ENCODE peak calls at places on chromosomes 11 and 22, in seven cellular contexts. I is Calu3; D is PC-3; B is osteocyte; A is lower leg skin; U is activated CD8-positive, alpha-beta T cell treated with anti-CD3 and anti-CD28 coated beads for 36 hours; Q is fibroblast of the aortic adventitia. S is an unnamed sample.

GRCh38 chr11:69309800-69310280 is 15.9 kb downstream of the MYEOV start:
- DNase-seq in I (no peak), D (no peak), B (no peak), A (peak; percentile 50), U (no peak), Q (peak; percentile 53), S (no peak)

GRCh38 chr11:111815489-111815888 is 49.3 kb upstream of the PPP2R1B start:
- DNase-seq in I (no peak), D (no peak), B (no peak), A (no peak), U (no peak), Q (no peak), S (no peak)

GRCh38 chr11:84144531-84144930 is 858.4 kb upstream of the CCDC90B start:
- DNase-seq in I (no peak), D (no peak), B (no peak), A (no peak), U (no peak), Q (no peak), S (no peak)

GRCh38 chr11:72703281-72704008 is 29.2 kb upstream of the PDE2A start:
- DNase-seq in I (no peak), D (no peak), B (no peak), A (no peak), U (no peak), Q (peak; percentile 95), S (peak; percentile 49)

GRCh38 chr11:111632798-111633197 is 30.5 kb downstream of the SIK2 start:
- DNase-seq in I (no peak), D (no peak), B (no peak), A (no peak), U (no peak), Q (no peak), S (no peak)

GRCh38 chr11:19253149-19253540 is 12.4 kb upstream of the E2F8 start:
- DNase-seq in I (no peak), D (no peak), B (no peak), A (no peak), U (no peak), Q (no peak), S (no peak)

GRCh38 chr11:13284776-13285588 is 7.4 kb downstream of the BMAL1 start:
- DNase-seq in I (no peak), D (no peak), B (no peak), A (no peak), U (peak; percentile 73), Q (no peak), S (no peak)

GRCh38 chr11:113256431-113257227 is 57.8 kb upstream of the TTC12 start:
- DNase-seq in I (no peak), D (no peak), B (no peak), A (no peak), U (no peak), Q (no peak), S (no peak)

GRCh38 chr22:40707154-40707553 is 27.9 kb downstream of the MCHR1 start:
- DNase-seq in I (no peak), D (no peak), B (no peak), A (no peak), U (no peak), Q (no peak), S (no peak)

GRCh38 chr11:61969838-61970452 is 2.5 kb upstream of the FTH1 start:
- DNase-seq in I (no peak), D (peak; percentile 76), B (no peak), A (no peak), U (no peak), Q (peak; percentile 93), S (no peak)

GRCh38 chr11:74683279-74683871 is 47.9 kb downstream of the CHRDL2 start:
- DNase-seq in I (peak; percentile 15), D (no peak), B (no peak), A (peak; percentile 85), U (peak; percentile 23), Q (no peak), S (no peak)

GRCh38 chr11:79090191-79090590 is 350.6 kb downstream of the TENM4 start:
- DNase-seq in I (no peak), D (peak; percentile 33), B (no peak), A (no peak), U (no peak), Q (no peak), S (no peak)

GRCh38 chr11:79086056-79086455 is 354.8 kb downstream of the TENM4 start:
- DNase-seq in I (no peak), D (no peak), B (no peak), A (no peak), U (no peak), Q (no peak), S (no peak)

GRCh38 chr11:79088967-79089366 is 351.9 kb downstream of the TENM4 start:
- DNase-seq in I (no peak), D (no peak), B (no peak), A (no peak), U (no peak), Q (no peak), S (no peak)

GRCh38 chr11:79087957-79088318 is 352.9 kb downstream of the TENM4 start:
- DNase-seq in I (no peak), D (no peak), B (no peak), A (no peak), U (no peak), Q (peak; percentile 23), S (no peak)

DNA sequence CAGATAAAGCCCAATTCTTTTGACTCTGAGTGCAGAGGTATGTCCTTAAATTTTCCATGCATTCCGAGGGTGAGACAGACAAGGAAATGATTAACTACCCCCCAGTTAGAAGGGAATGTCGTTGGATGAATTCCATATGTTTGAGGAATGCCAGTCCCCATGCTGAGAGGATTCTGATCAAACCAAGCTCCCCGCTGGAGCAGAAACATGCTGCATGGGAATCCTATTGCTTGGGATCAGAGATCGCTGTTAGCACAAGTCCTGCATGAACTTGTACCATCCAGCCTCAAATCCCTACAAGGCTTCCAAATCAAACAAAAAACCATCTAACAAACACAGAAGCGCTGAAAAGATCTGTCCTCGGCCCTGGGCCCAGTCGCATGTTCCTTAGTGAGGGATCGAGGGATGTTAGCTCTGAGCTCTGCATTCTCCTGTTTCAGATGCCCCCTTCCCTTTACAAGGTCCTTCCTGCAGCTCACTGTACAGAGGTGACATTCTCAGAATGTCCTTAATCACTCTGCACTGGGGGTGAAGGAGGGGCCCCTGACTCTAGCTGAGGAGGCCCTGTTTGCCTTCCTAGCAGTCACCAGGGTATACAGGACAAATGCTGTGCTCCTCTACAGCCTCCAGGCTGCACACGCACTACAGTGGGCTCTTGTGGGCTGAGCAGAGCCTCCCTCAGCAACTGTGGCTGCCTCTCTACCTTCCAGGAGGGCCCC is 353.4 kb downstream of the TENM4 start:
- DNase-seq in I (no peak), D (peak; percentile 69), B (no peak), A (no peak), U (no peak), Q (peak; percentile 82), S (no peak)
- TF ChIP-seq CTCF in I (no peak), D (no peak), B (no peak), A (no peak), U (no peak), Q (no peak), S (no peak)

GRCh38 chr11:3820971-3821370 is 12.6 kb downstream of the PGAP2 start:
- DNase-seq in I (no peak), D (no peak), B (no peak), A (no peak), U (no peak), Q (no peak), S (no peak)
- TF ChIP-seq CTCF in I (no peak), D (no peak), B (no peak), A (no peak), U (no peak), Q (no peak), S (no peak)

GRCh38 chr11:114738954-114739353 is 60.6 kb downstream of the NXPE2 start:
- DNase-seq in I (peak; percentile 43), D (peak; percentile 71), B (no peak), A (no peak), U (peak; percentile 61), Q (peak; percentile 16), S (no peak)

GRCh38 chr11:114736806-114737205 is 58.5 kb downstream of the NXPE2 start:
- DNase-seq in I (no peak), D (no peak), B (no peak), A (no peak), U (no peak), Q (no peak), S (no peak)
- TF ChIP-seq CTCF in I (no peak), D (no peak), B (no peak), A (no peak), U (no peak), Q (no peak), S (no peak)

GRCh38 chr11:6602096-6602940 is 1.1 kb downstream of the RRP8 start:
- DNase-seq in I (no peak), D (no peak), B (peak; percentile 44), A (peak; percentile 42), U (no peak), Q (no peak), S (no peak)
- TF ChIP-seq CTCF in I (no peak), D (no peak), B (no peak), A (no peak), U (no peak), Q (no peak), S (no peak)

GRCh38 chr11:100978942-100979341 is 150.7 kb downstream of the PGR start:
- DNase-seq in I (no peak), D (no peak), B (no peak), A (no peak), U (no peak), Q (no peak), S (no peak)

GRCh38 chr11:100978442-100978841 is 151.2 kb downstream of the PGR start:
- DNase-seq in I (no peak), D (no peak), B (no peak), A (no peak), U (no peak), Q (no peak), S (no peak)

GRCh38 chr11:100981196-100981824 is 148.3 kb downstream of the PGR start:
- DNase-seq in I (no peak), D (peak; percentile 19), B (no peak), A (no peak), U (no peak), Q (no peak), S (no peak)

GRCh38 chr11:100984668-100985067 is 144.9 kb downstream of the PGR start:
- DNase-seq in I (no peak), D (no peak), B (no peak), A (no peak), U (no peak), Q (no peak), S (no peak)

GRCh38 chr11:100980156-100980555 is 149.5 kb downstream of the PGR start:
- DNase-seq in I (no peak), D (peak; percentile 56), B (no peak), A (no peak), U (no peak), Q (peak; percentile 21), S (no peak)
- TF ChIP-seq CTCF in I (no peak), D (peak; percentile 75), B (peak; percentile 41), A (no peak), U (no peak), Q (peak; percentile 30), S (no peak)

GRCh38 chr22:23856721-23857605 is 712 bp upstream of the SLC2A11 start:
- DNase-seq in I (peak; percentile 53), D (no peak), B (no peak), A (peak; percentile 87), U (peak; percentile 40), Q (peak; percentile 56), S (peak; percentile 69)
- TF ChIP-seq CTCF in I (no peak), D (no peak), B (no peak), A (no peak), U (no peak), Q (peak; percentile 30), S (no peak)